ENCODE peak calls at places on chromosomes 7 and 10, in four cellular contexts. C is aorta, U is IMR-90, T is neuronal stem cell. Q is an unnamed sample.

GRCh38 chr10:99232357-99232999 is 3.2 kb downstream of the HPSE2 start:
- DNase-seq in U (no peak), T (peak; percentile 49), C (peak; percentile 80), Q (peak; percentile 78)

GRCh38 chr7:12194426-12194825 is 16.7 kb upstream of the TMEM106B start:
- DNase-seq in T (no peak), U (no peak), C (no peak), Q (no peak)

GRCh38 chr10:71565284-71566000 is 154.1 kb downstream of the C10orf105 start:
- DNase-seq in C (no peak), T (no peak), U (no peak), Q (no peak)

GRCh38 chr10:125441151-125441550 is 241.8 kb downstream of the TEX36 start:
- DNase-seq in U (peak; percentile 43), C (no peak), T (no peak), Q (no peak)

GRCh38 chr7:20895563-20895962 is 108.9 kb upstream of the SP8 start:
- DNase-seq in C (no peak), T (no peak), U (no peak), Q (no peak)

GRCh38 chr7:113159746-113160339 is 41.5 kb upstream of the SMIM30 start:
- DNase-seq in C (no peak), U (peak; percentile 45), T (peak; percentile 29), Q (no peak)

GRCh38 chr10:11832042-11832441 is 8.9 kb downstream of the PROSER2 start:
- DNase-seq in C (no peak), T (no peak), U (no peak), Q (no peak)

GRCh38 chr7:132815696-132816334 is 239.5 kb upstream of the PLXNA4 start:
- DNase-seq in U (peak; percentile 11), C (no peak), T (no peak), Q (no peak)

GRCh38 chr10:80900661-80901060 is 363.0 kb downstream of the SH2D4B start:
- DNase-seq in U (no peak), T (no peak), C (no peak), Q (no peak)

GRCh38 chr7:142418316-142418715 is 160.5 kb upstream of the PRSS58 start:
- DNase-seq in T (no peak), C (no peak), U (no peak), Q (no peak)

GRCh38 chr7:124782335-124782734 is 16.7 kb upstream of the GPR37 start:
- DNase-seq in U (no peak), C (no peak), T (no peak), Q (no peak)

GRCh38 chr7:54476609-54477008 is 65.6 kb upstream of the VSTM2A start:
- DNase-seq in U (no peak), C (no peak), T (no peak), Q (no peak)

GRCh38 chr10:58896229-58896628 is 280.2 kb upstream of the PHYHIPL start:
- DNase-seq in U (no peak), C (no peak), T (no peak), Q (no peak)

GRCh38 chr7:114708646-114709045 is 213.2 kb upstream of the MDFIC start:
- DNase-seq in C (no peak), T (no peak), U (no peak), Q (no peak)

GRCh38 chr7:153012203-153012602 is 252.7 kb downstream of the ACTR3B start:
- DNase-seq in C (no peak), T (no peak), U (no peak), Q (no peak)

GRCh38 chr7:51141451-51141971 is 175.1 kb downstream of the COBL start:
- DNase-seq in C (no peak), T (peak; percentile 26), U (peak; percentile 35), Q (no peak)

GRCh38 chr7:96685353-96685752 is 24.3 kb downstream of the SEM1 start:
- DNase-seq in C (no peak), T (no peak), U (no peak), Q (no peak)

GRCh38 chr10:95312986-95313495 is 22.2 kb upstream of the PDLIM1 start:
- DNase-seq in U (no peak), C (no peak), T (no peak), Q (no peak)

GRCh38 chr10:71089162-71089561 is 123.2 kb upstream of the UNC5B start:
- DNase-seq in C (no peak), T (no peak), U (no peak), Q (no peak)

GRCh38 chr7:40015790-40016296 is 65.8 kb downstream of the CDK13 start:
- DNase-seq in U (peak; percentile 35), T (no peak), C (no peak), Q (no peak)

GRCh38 chr10:1597370-1598146 is 139.8 kb downstream of the ADARB2 start:
- DNase-seq in U (no peak), T (no peak), C (no peak), Q (no peak)

GRCh38 chr10:49596836-49597235 is 13.3 kb upstream of the SLC18A3 start:
- DNase-seq in T (no peak), C (no peak), U (no peak), Q (peak; percentile 35)

GRCh38 chr10:36574212-36574611 is 551.2 kb upstream of the ANKRD30A start:
- DNase-seq in U (peak; percentile 6), C (no peak), T (no peak), Q (no peak)

GRCh38 chr10:44913312-44914079 is 2.4 kb downstream of the TMEM72 start:
- DNase-seq in T (no peak), C (no peak), U (no peak), Q (no peak)

GRCh38 chr10:70927221-70927943 is 39.0 kb upstream of the PCBD1 start:
- DNase-seq in C (no peak), U (peak; percentile 19), T (no peak), Q (no peak)

GRCh38 chr10:118594392-118595063 is 920 bp downstream of the PRLHR start:
- DNase-seq in U (peak; percentile 21), T (peak; percentile 92), C (peak; percentile 77), Q (peak; percentile 39)

GRCh38 chr7:22601812-22602568 is 102.0 kb upstream of the STEAP1B start:
- DNase-seq in T (no peak), C (no peak), U (peak; percentile 85), Q (no peak)

GRCh38 chr7:151694828-151695580 is 175.3 kb upstream of the RHEB start:
- DNase-seq in U (no peak), C (peak; percentile 87), T (no peak), Q (peak; percentile 70)

GRCh38 chr7:46003896-46004875 is 83.1 kb upstream of the IGFBP3 start:
- DNase-seq in U (peak; percentile 97), T (no peak), C (no peak), Q (no peak)

GRCh38 chr7:21426286-21426957 is 1.5 kb upstream of the SP4 start:
- DNase-seq in U (no peak), T (no peak), C (no peak), Q (no peak)

GRCh38 chr10:118721005-118721876 is 33.5 kb downstream of the CACUL1 start:
- DNase-seq in U (peak; percentile 62), C (no peak), T (peak; percentile 63), Q (no peak)

DNA sequence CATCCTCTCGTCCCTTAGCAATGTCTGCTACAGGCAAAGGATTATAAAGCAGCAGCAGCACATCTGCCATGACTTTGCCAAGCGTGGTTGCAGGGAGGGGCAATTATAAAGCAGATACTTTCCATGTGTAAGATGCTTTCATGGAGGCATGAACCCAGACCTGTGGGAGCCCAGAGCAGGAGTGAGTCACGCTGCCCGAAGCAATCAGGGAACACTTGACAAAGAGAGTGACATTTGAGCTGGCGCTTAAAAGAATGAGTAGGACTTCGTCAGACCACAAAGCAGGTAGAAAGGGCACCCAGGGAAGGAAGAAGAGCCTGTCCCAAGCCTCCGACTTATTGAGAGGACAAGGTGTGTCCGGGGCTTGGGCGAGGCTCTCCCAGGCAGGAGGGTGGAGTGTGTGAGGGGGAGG is 147.2 kb downstream of the MYOF start:
- DNase-seq in T (no peak), C (no peak), U (peak; percentile 41), Q (no peak)
- H3K4me1 ChIP-seq in T (no peaks in the 10 kb centered on the region), C (no peaks in the 10 kb centered on the region), U (no peaks in the 10 kb centered on the region), Q (no peaks in the 10 kb centered on the region)

DNA sequence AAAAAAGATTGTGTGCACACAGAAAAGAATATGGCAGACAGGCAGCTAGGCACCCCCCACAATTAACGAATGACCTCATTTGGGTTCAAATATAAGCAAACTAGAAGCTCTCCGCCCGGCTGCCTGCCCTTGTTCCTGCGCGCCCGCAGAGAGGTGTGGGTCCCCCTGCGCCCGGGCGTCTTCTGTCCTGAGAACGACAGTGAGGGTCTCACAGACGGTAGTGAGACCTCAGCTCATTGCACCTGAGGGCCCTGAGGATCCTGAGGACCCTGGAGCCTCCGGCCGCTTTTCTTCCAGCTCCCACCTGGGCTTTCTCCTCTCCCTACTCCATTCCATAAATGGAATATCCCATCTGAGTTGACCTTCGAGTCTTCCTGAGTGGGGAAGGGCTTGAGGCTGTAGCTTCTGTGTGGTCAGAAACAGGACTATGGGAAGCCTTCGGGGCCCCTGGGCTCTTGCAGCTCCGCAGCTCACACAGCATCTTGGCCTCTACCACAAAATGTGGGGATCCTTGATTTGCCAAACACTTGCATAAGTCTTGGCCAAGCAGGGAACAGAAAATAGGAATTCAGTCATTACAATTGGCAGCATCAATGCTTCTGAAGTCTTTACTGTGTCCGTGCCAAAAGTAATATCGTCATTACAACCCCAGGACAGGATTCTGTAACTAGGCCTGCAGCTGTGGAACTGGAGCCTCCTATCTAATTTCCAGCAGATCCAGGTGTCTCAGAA is 43.8 kb downstream of the JAKMIP3 start:
- DNase-seq in U (peak; percentile 2), T (no peak), C (peak; percentile 70), Q (peak; percentile 55)
- H3K4me1 ChIP-seq in U (no peaks in the 10 kb centered on the region), T (no peaks in the 10 kb centered on the region), C (no peaks in the 10 kb centered on the region), Q (no peaks in the 10 kb centered on the region)

GRCh38 chr7:77331938-77332695 is 84.0 kb downstream of the GSAP start:
- DNase-seq in C (peak; percentile 72), T (peak; percentile 63), U (peak; percentile 92), Q (peak; percentile 76)

GRCh38 chr7:77328669-77329068 is 87.5 kb downstream of the GSAP start:
- DNase-seq in T (no peak), C (no peak), U (peak; percentile 46), Q (no peak)

GRCh38 chr7:77329466-77330168 is 86.5 kb downstream of the GSAP start:
- DNase-seq in T (no peak), U (no peak), C (no peak), Q (no peak)

GRCh38 chr7:77327932-77328628 is 88.1 kb downstream of the GSAP start:
- DNase-seq in T (no peak), U (no peak), C (no peak), Q (no peak)

DNA sequence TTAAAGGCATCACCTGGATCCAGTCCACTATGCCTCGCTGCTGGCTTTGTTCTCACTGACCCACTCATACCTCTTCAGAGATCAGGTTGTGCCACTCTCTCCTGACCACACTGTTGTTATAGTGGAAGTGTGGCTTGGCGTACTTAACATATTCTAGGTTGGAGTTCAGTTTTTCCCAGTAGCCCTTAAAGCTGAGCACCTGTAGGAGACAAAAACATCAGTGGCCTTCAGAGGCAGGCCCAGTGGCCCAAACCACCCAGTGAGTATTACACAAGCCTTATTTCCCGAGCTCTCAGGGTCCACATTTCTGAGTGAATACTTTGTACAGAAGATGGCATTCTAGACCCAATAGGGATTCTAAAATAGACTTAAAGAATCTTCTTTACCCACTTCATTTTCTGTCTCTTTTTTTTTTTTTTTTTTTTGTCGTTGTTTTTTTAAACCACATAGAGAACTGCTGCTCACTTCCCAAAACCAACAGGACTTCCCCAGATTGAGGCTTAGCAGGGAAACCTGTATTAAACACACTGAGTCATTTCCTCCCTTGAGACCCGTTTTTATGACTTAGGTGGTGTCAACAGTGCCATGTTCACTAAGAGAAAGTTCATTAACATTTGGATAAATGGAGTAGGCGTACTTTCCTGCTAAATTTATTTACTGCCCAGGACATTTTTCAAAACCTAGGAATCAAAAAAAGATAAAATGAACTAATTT is 85.8 kb downstream of the GSAP start:
- DNase-seq in C (no peak), T (no peak), U (peak; percentile 37), Q (no peak)
- H3K4me1 ChIP-seq in C (peaks cover 16% of the 10 kb centered on the region), T (peaks cover 4% of the 10 kb centered on the region), U (peaks cover 29% of the 10 kb centered on the region), Q (peaks cover 32% of the 10 kb centered on the region)

DNA sequence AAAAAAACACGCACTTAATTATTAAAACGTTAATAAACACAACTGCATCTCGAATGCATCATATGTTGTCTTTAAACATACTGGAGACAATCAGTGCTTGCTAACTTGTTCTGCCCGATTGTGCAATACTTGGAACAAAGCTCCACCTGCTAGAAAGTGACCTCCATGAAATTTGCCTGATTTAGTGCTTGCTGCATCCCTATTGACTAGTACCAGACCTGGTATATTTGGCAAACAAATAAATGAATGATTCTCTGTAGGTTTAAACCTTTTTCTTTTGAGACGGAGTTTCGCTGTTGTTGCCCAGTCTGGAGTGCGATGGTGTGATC is 6.2 kb downstream of the BZW2 start:
- DNase-seq in U (no peak), T (no peak), C (no peak), Q (no peak)
- H3K4me1 ChIP-seq in U (peaks cover 4% of the 10 kb centered on the region), T (peaks cover 18% of the 10 kb centered on the region), C (peaks cover 2% of the 10 kb centered on the region), Q (no peaks in the 10 kb centered on the region)

Q was measured in tibial artery.